ENCODE peak calls at places on chromosomes 13 and 19, in ten cellular contexts. I, L, W, T, Z, V, A, S, B and P are unnamed samples.

GRCh38 chr13:112576191-112576590 is 11.8 kb downstream of the TUBGCP3 start:
- DNase-seq in V (no peak), L (no peak), I (no peak), A (no peak), W (no peak), S (no peak), Z (no peak), B (no peak), T (no peak), P (no peak)

GRCh38 chr19:11551603-11552235 is 7.3 kb downstream of the ELOF1 start:
- DNase-seq in L (no peak), I (peak; percentile 85), W (peak; percentile 33), V (no peak), Z (no peak), A (no peak), S (no peak), B (no peak), T (peak; percentile 76), P (no peak)

GRCh38 chr13:19596960-19597361 is 35.6 kb upstream of the TPTE2 start:
- DNase-seq in W (peak; percentile 75), B (no peak), I (no peak), L (no peak), T (no peak), A (no peak), Z (no peak), V (no peak), S (no peak), P (no peak)

GRCh38 chr13:22111152-22111783 is 440.4 kb downstream of the FGF9 start:
- DNase-seq in W (no peak), Z (no peak), T (no peak), B (no peak), S (no peak), A (no peak), V (no peak), I (no peak), L (no peak), P (no peak)

GRCh38 chr19:57620673-57621348 is 6.8 kb downstream of the ZNF134 start:
- DNase-seq in A (no peak), W (no peak), V (no peak), T (no peak), I (peak; percentile 40), S (no peak), L (no peak), Z (no peak), B (no peak), P (no peak)

GRCh38 chr13:19782049-19782726 is 557 bp downstream of the PSPC1 start:
- DNase-seq in A (no peak), S (peak; percentile 64), B (peak; percentile 83), I (peak; percentile 52), Z (peak; percentile 92), L (peak; percentile 60), V (peak; percentile 80), T (peak; percentile 41), W (peak; percentile 60), P (peak; percentile 39)

GRCh38 chr19:29687244-29687896 is 22.1 kb downstream of the PLEKHF1 start:
- DNase-seq in L (no peak), Z (no peak), W (no peak), V (no peak), A (peak; percentile 90), I (no peak), B (no peak), S (no peak), T (peak; percentile 83), P (peak; percentile 54)

GRCh38 chr19:32287811-32288227 is 57.6 kb upstream of the ZNF507 start:
- DNase-seq in T (peak; percentile 66), Z (peak; percentile 90), L (no peak), B (peak; percentile 68), A (peak; percentile 3), W (peak; percentile 62), V (peak; percentile 59), S (no peak), I (peak; percentile 87), P (peak; percentile 7)

GRCh38 chr19:2168619-2169424 is 5.1 kb downstream of the DOT1L start:
- DNase-seq in W (peak; percentile 94), L (peak; percentile 59), Z (peak; percentile 98), S (no peak), B (peak; percentile 99), A (peak; percentile 92), T (peak; percentile 96), V (peak; percentile 98), I (no peak), P (peak; percentile 91)

GRCh38 chr13:74290324-74290773 is 156.1 kb upstream of the KLF12 start:
- DNase-seq in V (no peak), L (peak; percentile 23), B (no peak), I (peak; percentile 93), S (no peak), Z (no peak), W (peak; percentile 40), T (peak; percentile 16), A (no peak), P (peak; percentile 95)

GRCh38 chr13:113533441-113533840 is 42.9 kb upstream of the DCUN1D2 start:
- DNase-seq in W (no peak), I (no peak), L (no peak), V (peak; percentile 20), S (no peak), T (no peak), B (peak; percentile 38), Z (no peak), A (no peak), P (peak; percentile 38)

GRCh38 chr13:111947876-111948275 is 119.1 kb upstream of the SOX1 start:
- DNase-seq in I (no peak), L (no peak), T (no peak), S (no peak), V (no peak), B (no peak), Z (no peak), A (no peak), W (no peak), P (no peak)

GRCh38 chr13:108915095-108915633 is 285.8 kb downstream of the MYO16 start:
- DNase-seq in S (no peak), V (no peak), L (no peak), Z (no peak), A (no peak), I (peak; percentile 39), T (no peak), B (no peak), W (peak; percentile 25), P (no peak)

DNA sequence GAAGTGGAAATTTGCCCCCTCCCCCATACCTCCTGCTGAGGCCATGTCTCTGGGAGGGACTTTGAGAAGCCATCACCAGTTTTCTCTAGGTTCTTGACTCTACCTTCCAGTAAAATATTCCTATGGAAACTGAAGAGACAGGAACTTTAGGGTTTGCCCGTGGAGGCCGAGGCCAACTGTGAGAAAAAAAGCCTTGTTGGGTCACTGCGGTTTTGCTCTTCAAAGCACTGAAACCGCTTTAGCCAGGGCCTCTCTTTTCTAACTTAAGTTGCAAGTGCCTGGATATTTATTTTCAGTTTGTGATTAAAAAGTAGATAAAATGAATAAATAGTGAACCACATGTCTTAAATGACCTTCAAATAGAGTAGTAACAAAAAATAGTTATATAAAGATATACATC is 159.7 kb upstream of the TSC22D1 start:
- DNase-seq in V (no peak), L (no peak), B (no peak), W (no peak), T (no peak), I (no peak), Z (no peak), S (no peak), A (no peak), P (no peak)
- H3K27me3 ChIP-seq in V (no peaks in the 10 kb centered on the region), L (no peaks in the 10 kb centered on the region), B (no peaks in the 10 kb centered on the region), W (no peaks in the 10 kb centered on the region), T (no peaks in the 10 kb centered on the region), I (no peaks in the 10 kb centered on the region), Z (no peaks in the 10 kb centered on the region), S (no peaks in the 10 kb centered on the region), A (no peaks in the 10 kb centered on the region), P (no peaks in the 10 kb centered on the region)

DNA sequence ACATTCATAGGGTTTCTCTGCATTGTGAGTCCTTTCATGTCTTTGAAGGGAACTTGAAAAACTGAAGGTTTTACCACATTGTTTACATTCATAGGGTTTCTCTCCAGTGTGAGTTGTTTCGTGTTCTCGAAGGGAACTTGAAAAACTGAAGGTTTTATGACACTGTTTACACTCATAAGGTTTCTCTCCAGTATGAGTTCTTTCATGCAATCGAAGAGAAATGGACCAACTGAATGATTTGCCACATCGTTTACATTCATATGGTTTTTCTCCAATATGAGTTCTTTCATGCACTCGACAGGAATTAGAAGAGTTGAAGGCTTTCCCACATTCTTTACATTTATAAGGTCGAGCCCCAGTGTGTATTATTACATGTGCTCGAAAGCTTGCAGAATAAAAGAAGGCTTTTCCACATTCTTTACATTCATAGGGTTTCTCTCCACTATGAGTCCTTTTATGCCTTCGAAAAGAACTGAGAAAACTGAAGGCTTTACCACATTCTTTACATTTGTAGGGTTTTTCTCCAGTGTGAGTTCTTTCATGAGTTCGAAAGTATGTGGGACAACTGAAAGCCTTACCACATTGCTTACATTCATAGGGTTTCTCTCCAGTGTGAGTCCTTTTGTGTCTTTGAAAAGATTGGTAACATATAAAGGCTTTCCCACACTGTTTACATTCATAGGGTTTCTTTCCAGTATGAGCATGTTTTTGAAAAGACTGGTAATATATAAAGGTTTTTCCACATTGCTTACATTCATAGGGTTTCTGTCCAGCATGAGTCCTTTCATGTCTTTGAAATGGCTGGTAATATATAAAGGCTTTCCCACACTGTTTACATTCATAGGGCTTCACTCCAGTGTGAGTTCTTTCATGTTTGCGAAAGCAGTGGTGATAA is 20.7 kb downstream of the ZNF14 start:
- DNase-seq in S (no peak), A (no peak), V (no peak), T (no peak), B (no peak), Z (no peak), I (peak; percentile 5), W (no peak), L (no peak), P (peak; percentile 7)
- H3K27me3 ChIP-seq in S (no peaks in the 10 kb centered on the region), A (no peaks in the 10 kb centered on the region), V (no peaks in the 10 kb centered on the region), T (no peaks in the 10 kb centered on the region), B (no peaks in the 10 kb centered on the region), Z (no peaks in the 10 kb centered on the region), I (no peaks in the 10 kb centered on the region), W (no peaks in the 10 kb centered on the region), L (no peaks in the 10 kb centered on the region), P (no peaks in the 10 kb centered on the region)

DNA sequence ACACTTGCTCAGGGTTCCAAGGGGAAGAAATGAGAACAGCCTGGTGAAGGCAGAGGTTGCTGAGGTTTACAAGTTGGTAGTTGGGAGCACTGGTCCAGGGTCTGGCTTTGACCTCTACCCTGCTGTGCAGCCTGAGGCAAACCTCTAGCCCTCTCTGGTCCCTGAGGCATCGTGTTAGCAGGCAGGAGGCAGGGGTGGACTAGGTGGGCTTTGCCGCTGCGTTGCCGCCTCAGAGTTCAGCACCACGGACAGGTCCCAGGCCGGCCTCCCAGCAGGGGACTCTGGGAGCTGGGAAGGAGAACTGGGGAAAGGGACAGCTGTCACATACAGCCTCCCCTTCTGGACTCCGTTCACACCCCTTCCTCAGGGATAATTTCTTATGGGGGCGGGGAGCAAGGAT is 3.1 kb downstream of the NCAN start:
- DNase-seq in V (no peak), W (peak; percentile 83), Z (no peak), B (no peak), T (no peak), I (peak; percentile 85), S (no peak), A (no peak), L (no peak), P (no peak)
- H3K27me3 ChIP-seq in V (peaks cover 53% of the 10 kb centered on the region), W (no peaks in the 10 kb centered on the region), Z (peaks cover 6% of the 10 kb centered on the region), B (peaks cover 31% of the 10 kb centered on the region), T (peaks cover 21% of the 10 kb centered on the region), I (peaks cover 50% of the 10 kb centered on the region), S (peaks cover 54% of the 10 kb centered on the region), A (peaks cover 12% of the 10 kb centered on the region), L (peaks cover 30% of the 10 kb centered on the region), P (peaks cover 41% of the 10 kb centered on the region)

DNA sequence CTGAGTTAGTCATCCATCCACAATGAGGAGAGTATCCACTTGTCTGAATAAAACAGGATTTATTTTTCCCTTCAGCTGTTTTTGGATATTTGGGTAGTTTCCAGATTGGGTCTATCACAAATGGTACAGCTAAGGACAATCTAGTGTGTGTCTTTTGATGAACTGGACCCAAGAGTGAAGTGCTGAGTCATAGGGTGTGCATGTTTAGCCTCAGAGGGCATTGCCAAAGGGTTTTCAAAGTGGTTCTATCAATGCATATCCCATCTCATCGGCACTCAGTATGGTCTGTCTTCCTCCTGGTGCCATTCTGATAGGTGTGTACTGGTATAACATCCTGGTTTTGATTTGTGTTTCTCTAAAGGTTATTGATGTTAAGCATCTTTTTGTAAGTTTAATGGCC is 62.3 kb downstream of the GSX1 start:
- DNase-seq in T (no peak), I (no peak), W (no peak), B (no peak), S (no peak), V (no peak), Z (peak; percentile 26), A (no peak), L (no peak), P (no peak)
- H3K27me3 ChIP-seq in T (no peaks in the 10 kb centered on the region), I (no peaks in the 10 kb centered on the region), W (no peaks in the 10 kb centered on the region), B (peaks cover 29% of the 10 kb centered on the region), S (peaks cover 4% of the 10 kb centered on the region), V (peaks cover 32% of the 10 kb centered on the region), Z (no peaks in the 10 kb centered on the region), A (peaks cover 5% of the 10 kb centered on the region), L (no peaks in the 10 kb centered on the region), P (peaks cover 30% of the 10 kb centered on the region)